ENCODE peak calls at places on chromosomes 3 and 15, in four cellular contexts. B, U, N and F are unnamed samples.

GRCh38 chr3:19937459-19938362 is 3.7 kb upstream of the EFHB start:
- DNase-seq in B (peak), U (no peak), N (peak), F (no peak)

GRCh38 chr3:45252833-45253232 is 26.7 kb upstream of the TMEM158 start:
- DNase-seq in B (no peak), U (peak), N (no peak), F (no peak)

GRCh38 chr15:69595009-69595825 is 142.6 kb downstream of the RPLP1 start:
- DNase-seq in B (no peak), U (no peak), N (no peak), F (no peak)

GRCh38 chr3:66671348-66671747 is 170.5 kb upstream of the LRIG1 start:
- DNase-seq in B (no peak), U (no peak), N (no peak), F (no peak)

GRCh38 chr3:129291487-129291886 is 12.8 kb downstream of the HMCES start:
- DNase-seq in B (no peak), U (no peak), N (no peak), F (no peak)

GRCh38 chr15:89662893-89663673 is 7.8 kb upstream of the KIF7 start:
- DNase-seq in B (no peak), U (no peak), N (no peak), F (no peak)

GRCh38 chr15:52102468-52102867 is 10.1 kb downstream of the BCL2L10 start:
- DNase-seq in B (no peak), U (no peak), N (no peak), F (no peak)

GRCh38 chr3:16183601-16184270 is 9.3 kb downstream of the GALNT15 start:
- DNase-seq in B (no peak), U (no peak), N (no peak), F (no peak)

GRCh38 chr3:18232317-18232716 is 192.8 kb downstream of the SATB1 start:
- DNase-seq in B (no peak), U (no peak), N (no peak), F (no peak)

GRCh38 chr15:70708839-70709238 is 54.5 kb downstream of the UACA start:
- DNase-seq in B (no peak), U (no peak), N (no peak), F (no peak)

GRCh38 chr15:69118089-69118488 is 42.3 kb upstream of the GLCE start:
- DNase-seq in B (no peak), U (no peak), N (no peak), F (no peak)

GRCh38 chr15:69790632-69791031 is 307.1 kb downstream of the TLE3 start:
- DNase-seq in B (no peak), U (no peak), N (no peak), F (no peak)

GRCh38 chr15:83248151-83248851 is 36.2 kb downstream of the BNC1 start:
- DNase-seq in B (peak), U (peak), N (peak), F (peak)

GRCh38 chr3:66200147-66200546 is 20.7 kb upstream of the SLC25A26 start:
- DNase-seq in B (no peak), U (no peak), N (no peak), F (no peak)

GRCh38 chr15:89356634-89357298 is 22.1 kb upstream of the POLG start:
- DNase-seq in B (no peak), U (no peak), N (no peak), F (no peak)

GRCh38 chr3:187809979-187810568 is 64.8 kb upstream of the BCL6 start:
- DNase-seq in B (no peak), U (no peak), N (peak), F (no peak)

GRCh38 chr3:134799393-134799792 is 4.3 kb downstream of the EPHB1 start:
- DNase-seq in B (no peak), U (no peak), N (no peak), F (no peak)

GRCh38 chr3:120399372-120399771 is 50.2 kb upstream of the LRRC58 start:
- DNase-seq in B (no peak), U (peak), N (no peak), F (no peak)

GRCh38 chr15:81885135-81885534 is 160.7 kb downstream of the MEX3B start:
- DNase-seq in B (no peak), U (no peak), N (no peak), F (no peak)

GRCh38 chr3:114152519-114153151 is 26.2 kb downstream of the DRD3 start:
- DNase-seq in B (peak), U (peak), N (peak), F (peak)

GRCh38 chr3:84547971-84548970 is 410.5 kb upstream of the CADM2 start:
- DNase-seq in B (peak), U (no peak), N (peak), F (peak)

GRCh38 chr15:38253448-38253847 is 812 bp downstream of the SPRED1 start:
- DNase-seq in B (peak), U (no peak), N (no peak), F (no peak)

GRCh38 chr3:37255990-37256308 is 81.6 kb upstream of the LRRFIP2 start:
- DNase-seq in B (no peak), U (no peak), N (no peak), F (no peak)

GRCh38 chr3:151168269-151169094 is 34.5 kb downstream of the GPR171 start:
- DNase-seq in B (peak), U (no peak), N (peak), F (peak)

GRCh38 chr3:157356541-157356940 is 80.1 kb upstream of the PTX3 start:
- DNase-seq in B (no peak), U (no peak), N (no peak), F (no peak)

GRCh38 chr3:157354254-157354653 is 82.4 kb upstream of the PTX3 start:
- DNase-seq in B (peak), U (no peak), N (no peak), F (no peak)

GRCh38 chr3:157354722-157355121 is 81.9 kb upstream of the PTX3 start:
- DNase-seq in B (peak), U (no peak), N (no peak), F (peak)

GRCh38 chr3:157353657-157354056 is 83.0 kb upstream of the PTX3 start:
- DNase-seq in B (no peak), U (no peak), N (no peak), F (no peak)

DNA sequence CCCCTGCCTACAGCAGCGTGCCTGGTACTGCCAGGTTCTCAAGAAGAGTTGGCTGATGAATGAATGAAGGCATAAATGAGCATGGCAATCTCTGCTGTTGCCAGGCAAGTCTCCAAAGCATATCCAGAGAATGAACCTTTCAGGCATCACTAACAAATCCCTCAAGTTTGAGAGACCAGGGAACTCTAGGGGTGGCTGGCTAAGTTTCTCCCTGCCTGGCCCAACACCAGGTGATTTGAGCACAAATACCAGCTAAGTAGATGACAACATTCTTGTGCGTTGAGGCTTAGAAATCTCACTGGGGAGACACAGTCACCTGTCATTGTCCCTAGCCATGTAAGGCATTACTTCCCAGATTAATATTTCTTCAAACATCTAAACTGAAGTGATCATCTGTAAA is 81.4 kb upstream of the PTX3 start:
- DNase-seq in B (no peak), U (no peak), N (no peak), F (no peak)
- TF ChIP-seq BHLHE40 in B (no peak), U (no peak), N (no peak), F (no peak)

DNA sequence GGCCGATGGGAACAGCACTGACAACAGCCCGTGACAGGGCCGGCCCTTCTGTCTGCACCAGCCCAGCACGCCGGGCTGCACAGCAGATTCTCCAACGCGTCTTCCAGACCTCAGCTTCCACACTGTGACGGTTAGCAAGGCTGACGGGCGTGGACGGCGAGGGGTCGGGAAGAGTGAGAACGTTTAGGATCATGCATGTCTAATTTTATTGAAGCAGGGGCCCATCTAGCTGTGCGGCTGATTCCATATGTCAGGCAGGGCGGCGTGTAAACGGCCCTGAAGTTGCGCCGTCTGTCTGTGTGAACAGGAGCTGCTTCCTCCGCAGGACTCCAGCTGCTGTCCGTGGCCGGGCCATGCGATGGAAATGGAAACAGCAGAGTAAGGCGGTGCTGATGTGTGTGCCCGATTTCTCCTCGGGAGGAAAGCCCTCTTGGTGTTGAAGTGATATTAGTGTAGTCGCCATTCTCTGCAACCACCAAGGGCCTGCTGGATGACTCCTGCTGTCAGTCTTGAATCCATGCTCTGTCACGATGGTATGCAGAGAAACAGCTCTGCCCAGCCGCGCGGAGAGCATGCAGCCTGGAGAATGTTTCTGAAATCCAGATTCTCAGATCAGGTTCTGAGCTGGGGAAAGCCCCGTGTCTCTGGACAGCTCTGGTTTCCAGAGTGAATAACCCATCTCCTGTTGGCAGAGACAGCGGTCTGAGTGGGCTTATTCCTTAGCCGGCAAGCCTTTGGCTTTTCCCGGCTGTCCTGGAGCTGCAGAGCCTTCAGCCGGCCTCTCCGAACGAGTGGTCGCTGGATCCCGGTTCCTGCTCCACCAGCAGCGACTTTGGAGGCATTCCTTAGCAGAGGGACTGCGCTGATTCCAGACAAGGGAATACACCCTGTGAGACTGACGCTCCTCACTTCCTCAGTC is 158.1 kb upstream of the UBE3A start:
- DNase-seq in B (no peak), U (no peak), N (no peak), F (no peak)
- TF ChIP-seq SP1 in B (no peak), U (no peak), N (no peak), F (no peak)

GRCh38 chr3:177370396-177370795 is 173.1 kb upstream of the TBL1XR1 start:
- DNase-seq in B (no peak), U (no peak), N (no peak), F (no peak)
- TF ChIP-seq FOXK2 in B (no peak), U (no peak), N (no peak), F (no peak)

DNA sequence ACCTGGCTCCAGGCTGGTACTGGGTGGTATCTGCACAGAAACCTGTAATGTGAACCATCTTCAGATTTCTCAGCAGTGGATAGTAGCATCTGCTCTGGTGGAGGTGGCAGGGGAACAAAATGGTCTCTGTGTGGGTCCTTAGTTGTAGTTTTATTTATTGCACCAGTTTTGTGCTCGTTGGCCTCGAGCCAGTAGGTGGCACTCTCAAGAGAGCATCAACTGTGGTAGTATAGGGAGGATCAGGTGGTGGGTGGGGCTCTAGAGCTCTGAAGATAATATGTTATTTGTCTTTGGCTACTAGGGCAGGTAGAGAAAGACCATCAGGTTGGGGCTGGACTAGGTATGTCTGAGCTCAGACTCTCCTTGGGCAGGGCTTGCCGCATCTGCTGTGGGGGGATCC is 254.0 kb upstream of the GPR149 start:
- DNase-seq in B (no peak), U (no peak), N (peak), F (peak)
- TF ChIP-seq BHLHE40 in B (no peak), U (no peak), N (no peak), F (no peak)